ENCODE peak calls at places on chromosome 10, in four cellular contexts. One of them, this sample, is unnamed.
A peak's percentile ranks its signal among the peaks of the same experiment; 100 is the strongest.

GRCh38 chr10:29956335-29956924 is 103.0 kb downstream of the JCAD start:
- DNase-seq in lung: no peak
- DNase-seq in uterus: no peak
- DNase-seq in body of pancreas: no peak
- DNase-seq in this sample: no peak

GRCh38 chr10:62858364-62858763 is 42.2 kb upstream of the EGR2 start:
- DNase-seq in lung: no peak
- DNase-seq in body of pancreas: peak; percentile 26
- DNase-seq in uterus: peak; percentile 27
- DNase-seq in this sample: peak; percentile 65

GRCh38 chr10:31942435-31942834 is 13.8 kb upstream of the ARHGAP12 start:
- DNase-seq in uterus: no peak
- DNase-seq in lung: no peak
- DNase-seq in body of pancreas: no peak
- DNase-seq in this sample: no peak

GRCh38 chr10:69408318-69409175 is 8.2 kb downstream of the TACR2 start:
- DNase-seq in body of pancreas: peak; percentile 96
- DNase-seq in uterus: peak; percentile 96
- DNase-seq in lung: peak; percentile 94
- DNase-seq in this sample: peak; percentile 95

GRCh38 chr10:38740102-38740501 is 646.0 kb downstream of the ZNF37A start:
- DNase-seq in lung: no peak
- DNase-seq in body of pancreas: no peak
- DNase-seq in uterus: no peak
- DNase-seq in this sample: no peak

GRCh38 chr10:113104071-113104470 is 154.0 kb downstream of the TCF7L2 start:
- DNase-seq in lung: no peak
- DNase-seq in body of pancreas: no peak
- DNase-seq in uterus: no peak
- DNase-seq in this sample: no peak

GRCh38 chr10:88921194-88921593 is 31.4 kb downstream of the ACTA2 start:
- DNase-seq in body of pancreas: no peak
- DNase-seq in lung: no peak
- DNase-seq in uterus: no peak
- DNase-seq in this sample: no peak

GRCh38 chr10:96834121-96834520 is 2.0 kb downstream of the LCOR start:
- DNase-seq in body of pancreas: no peak
- DNase-seq in lung: no peak
- DNase-seq in uterus: no peak
- DNase-seq in this sample: no peak

DNA sequence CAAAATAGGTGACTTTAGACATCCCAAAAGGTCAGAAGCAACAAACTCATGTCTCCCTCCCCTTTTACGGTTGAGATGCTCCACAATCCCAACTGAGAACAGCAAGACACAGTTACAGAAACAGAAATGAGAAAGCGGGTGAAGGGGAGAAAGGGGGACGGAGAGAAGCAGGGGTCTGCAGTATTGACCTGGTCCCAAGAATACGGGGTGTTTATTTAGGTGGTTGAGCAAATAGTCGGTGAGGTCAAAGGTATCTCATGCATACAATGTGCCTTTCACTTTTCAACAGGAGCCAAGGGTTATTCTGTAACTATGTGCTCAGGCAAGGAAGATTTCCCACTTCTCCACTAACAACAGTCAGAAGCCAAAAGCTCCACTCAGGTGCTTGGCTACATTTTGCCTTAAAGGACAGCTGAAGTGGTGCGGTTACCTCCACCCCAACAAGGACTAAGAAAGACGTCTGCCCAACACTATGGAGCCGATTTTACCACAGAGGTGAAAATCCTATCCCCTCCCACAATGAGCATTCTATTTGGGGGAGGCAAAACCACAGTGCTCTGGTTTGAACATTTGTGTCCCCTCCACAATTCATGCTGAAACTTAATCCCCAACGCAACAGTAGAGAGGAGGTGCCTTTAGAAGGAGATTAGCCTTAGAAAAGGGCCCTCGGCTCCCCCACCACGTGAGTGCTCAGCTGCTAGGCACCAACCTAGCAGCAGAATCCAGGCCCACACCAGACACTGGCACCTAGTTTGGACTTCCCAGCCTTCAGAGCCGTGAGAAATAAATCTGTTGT is 77.9 kb downstream of the PARD3 start:
- DNase-seq in body of pancreas: no peak
- DNase-seq in uterus: no peak
- DNase-seq in lung: no peak
- DNase-seq in this sample: no peak
- H3K4me1 ChIP-seq in body of pancreas: peaks cover 44% of the 10 kb centered on the region
- H3K4me1 ChIP-seq in uterus: no peaks in the 10 kb centered on the region
- H3K4me1 ChIP-seq in lung: peaks cover 5% of the 10 kb centered on the region
- H3K4me1 ChIP-seq in this sample: peaks cover 17% of the 10 kb centered on the region

DNA sequence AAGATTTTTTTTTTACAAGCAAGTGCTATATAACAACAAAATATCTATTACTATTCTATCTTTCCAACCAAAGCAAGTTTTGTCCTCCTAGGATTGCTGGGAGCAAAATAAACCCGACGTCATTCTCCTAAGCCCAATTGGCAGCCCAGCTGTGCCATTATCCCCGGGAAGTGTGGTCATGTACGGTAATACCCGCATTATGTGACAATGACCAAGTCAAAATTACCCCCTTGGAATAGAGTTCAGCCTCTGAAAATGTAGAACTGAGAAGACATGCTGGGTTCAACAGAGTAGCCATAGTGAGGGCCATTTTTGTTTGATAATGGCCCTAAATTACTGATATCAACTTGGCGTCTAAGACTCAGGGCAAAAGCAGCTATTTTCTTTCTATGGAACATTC is 215.5 kb downstream of the LRRTM3 start:
- DNase-seq in uterus: no peak
- DNase-seq in body of pancreas: no peak
- DNase-seq in lung: no peak
- DNase-seq in this sample: no peak
- TF ChIP-seq CTCF in uterus: no peak
- TF ChIP-seq CTCF in body of pancreas: no peak
- TF ChIP-seq CTCF in lung: no peak
- TF ChIP-seq CTCF in this sample: no peak

DNA sequence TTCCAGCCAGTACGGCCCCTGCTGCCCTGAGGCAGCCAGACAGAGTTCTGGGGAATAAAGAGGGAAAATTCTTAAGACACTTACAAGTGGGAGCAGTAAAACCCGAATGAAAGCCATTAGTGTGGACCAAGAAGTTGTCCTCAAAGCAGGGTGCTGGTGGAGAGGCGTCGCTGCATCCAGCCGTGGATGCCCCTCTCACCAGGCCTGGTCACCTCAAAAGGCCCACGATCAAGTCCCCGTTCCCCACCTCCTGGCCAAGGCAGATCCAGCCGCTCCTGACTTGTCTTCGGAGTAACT is 656 bp downstream of the VSTM4 start:
- DNase-seq in uterus: no peak
- DNase-seq in body of pancreas: no peak
- DNase-seq in lung: no peak
- DNase-seq in this sample: no peak
- H3K4me1 ChIP-seq in uterus: peaks cover 3% of the 10 kb centered on the region
- H3K4me1 ChIP-seq in body of pancreas: peaks cover 6% of the 10 kb centered on the region
- H3K4me1 ChIP-seq in lung: peaks cover 3% of the 10 kb centered on the region
- H3K4me1 ChIP-seq in this sample: peaks cover 38% of the 10 kb centered on the region

DNA sequence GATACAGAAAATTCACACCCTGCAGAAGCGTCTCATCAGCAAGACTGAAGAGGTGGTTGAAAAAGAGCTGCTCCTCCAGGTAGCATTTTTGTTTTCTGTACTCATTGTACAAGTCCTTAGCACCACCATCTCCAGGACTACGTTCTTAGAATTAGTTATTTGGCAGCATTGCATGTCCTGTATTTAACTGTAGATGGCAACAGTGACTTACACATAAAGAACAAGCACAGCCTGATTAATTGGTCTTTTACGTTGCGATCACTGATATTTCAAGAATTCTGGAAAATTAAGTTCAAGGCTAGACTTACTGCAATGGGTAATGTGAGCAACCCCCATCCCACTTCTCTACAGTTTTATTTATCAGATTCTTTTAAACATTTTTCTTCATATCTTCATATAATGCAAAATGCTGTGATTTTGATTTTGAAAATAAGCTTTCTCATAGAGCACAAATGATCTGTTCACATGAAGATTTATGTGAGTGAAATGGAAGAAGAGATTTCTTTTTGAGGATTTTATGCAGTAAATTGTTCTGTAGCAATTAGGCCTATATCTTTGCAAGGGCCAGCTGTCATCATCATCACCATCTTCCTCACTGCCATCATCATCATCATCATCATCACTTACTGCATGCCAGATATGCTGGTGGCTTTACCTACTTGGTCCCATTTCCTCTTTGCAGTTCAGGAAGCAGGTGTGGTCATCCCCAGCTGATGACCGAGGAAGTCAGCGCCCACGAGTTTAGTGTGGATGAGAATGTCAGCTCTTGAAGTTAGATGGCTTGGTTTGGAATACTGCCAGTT is 53.3 kb downstream of the CFAP58 start:
- DNase-seq in lung: no peak
- DNase-seq in uterus: no peak
- DNase-seq in body of pancreas: no peak
- DNase-seq in this sample: no peak
- TF ChIP-seq CTCF in lung: peak; percentile 17
- TF ChIP-seq CTCF in uterus: peak; percentile 19
- TF ChIP-seq CTCF in body of pancreas: no peak
- TF ChIP-seq CTCF in this sample: peak; percentile 47

GRCh38 chr10:4062751-4063150 is 277.7 kb upstream of the KLF6 start:
- DNase-seq in uterus: no peak
- DNase-seq in body of pancreas: no peak
- DNase-seq in lung: no peak
- DNase-seq in this sample: no peak
- H3K4me1 ChIP-seq in uterus: no peaks in the 10 kb centered on the region
- H3K4me1 ChIP-seq in body of pancreas: peaks cover 6% of the 10 kb centered on the region
- H3K4me1 ChIP-seq in lung: peaks cover 8% of the 10 kb centered on the region
- H3K4me1 ChIP-seq in this sample: no peaks in the 10 kb centered on the region

GRCh38 chr10:119029613-119030420 is at the start of gene NANOS1:
- DNase-seq in body of pancreas: no peak
- DNase-seq in uterus: no peak
- DNase-seq in lung: no peak
- DNase-seq in this sample: peak; percentile 26

GRCh38 chr10:119031496-119032059 is 2.1 kb downstream of the NANOS1 start:
- DNase-seq in uterus: no peak
- DNase-seq in body of pancreas: no peak
- DNase-seq in lung: no peak
- DNase-seq in this sample: no peak

GRCh38 chr10:119026301-119027110 is 3.0 kb upstream of the NANOS1 start:
- DNase-seq in body of pancreas: no peak
- DNase-seq in lung: no peak
- DNase-seq in uterus: no peak
- DNase-seq in this sample: no peak

GRCh38 chr10:119030421-119031250 is 1.1 kb downstream of the NANOS1 start:
- DNase-seq in body of pancreas: peak; percentile 59
- DNase-seq in uterus: no peak
- DNase-seq in lung: peak; percentile 46
- DNase-seq in this sample: peak; percentile 53

DNA sequence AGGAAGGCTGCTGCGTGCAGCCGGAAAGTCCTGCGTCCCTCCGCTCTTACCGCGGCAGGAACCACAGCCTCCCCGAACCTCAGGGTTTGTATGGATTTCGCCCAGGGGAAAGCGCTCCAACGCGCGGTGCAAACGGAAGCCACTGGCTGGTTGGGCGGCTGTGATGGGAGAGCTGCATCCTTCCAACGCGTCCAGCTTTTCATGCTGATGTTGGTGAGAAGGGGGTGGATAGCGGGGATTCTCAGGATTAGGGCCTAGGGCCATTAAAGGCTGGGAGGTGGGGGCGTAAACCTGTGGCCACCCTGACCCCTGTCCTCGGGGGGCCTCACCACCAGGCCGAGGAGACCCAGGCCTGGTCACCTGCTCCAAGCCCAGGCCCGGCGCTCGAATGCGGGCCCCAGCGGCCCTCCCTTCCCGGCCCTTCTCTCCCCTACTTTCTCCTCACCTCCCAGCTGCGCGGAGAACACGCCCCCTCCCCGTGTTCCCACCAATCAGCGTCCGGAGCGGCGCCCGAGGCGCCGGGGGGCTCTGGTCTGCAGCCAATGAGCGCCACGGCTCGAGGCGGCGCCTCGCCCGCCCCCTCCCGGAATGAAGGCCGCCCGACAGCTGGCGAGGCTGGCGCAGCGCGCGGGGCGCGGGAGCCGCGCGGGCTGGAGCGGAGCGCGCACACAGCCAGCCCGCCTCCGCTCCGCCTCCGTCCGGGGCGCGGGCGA is 458 bp upstream of the NANOS1 start:
- DNase-seq in uterus: peak; percentile 87
- DNase-seq in body of pancreas: peak; percentile 90
- DNase-seq in lung: peak; percentile 86
- DNase-seq in this sample: peak; percentile 95
- TF ChIP-seq CTCF in uterus: no peak
- TF ChIP-seq CTCF in body of pancreas: no peak
- TF ChIP-seq CTCF in lung: no peak
- TF ChIP-seq CTCF in this sample: peak; percentile 26

This sample was measured in heart left ventricle.